ENCODE peak calls at places on chromosomes 3 and 15, in five cellular contexts. One of them, this sample, is unnamed.

GRCh38 chr15:43441316-43441715 is 51.6 kb downstream of the TP53BP1 start:
- DNase-seq in adrenal gland: no peak
- DNase-seq in uterus: no peak
- DNase-seq in dorsolateral prefrontal cortex: no peak
- DNase-seq in GM23248: peak; percentile 44
- DNase-seq in this sample: peak; percentile 23

GRCh38 chr3:46089237-46090011 is 62.1 kb upstream of the XCR1 start:
- DNase-seq in GM23248: peak; percentile 98
- DNase-seq in uterus: no peak
- DNase-seq in dorsolateral prefrontal cortex: no peak
- DNase-seq in adrenal gland: peak; percentile 85
- DNase-seq in this sample: peak; percentile 95

GRCh38 chr3:27195059-27195458 is 174.1 kb downstream of the NEK10 start:
- DNase-seq in adrenal gland: no peak
- DNase-seq in uterus: no peak
- DNase-seq in dorsolateral prefrontal cortex: no peak
- DNase-seq in GM23248: peak; percentile 13
- DNase-seq in this sample: peak; percentile 31

GRCh38 chr15:78987891-78988360 is 43.1 kb upstream of the CTSH start:
- DNase-seq in GM23248: peak; percentile 24
- DNase-seq in dorsolateral prefrontal cortex: no peak
- DNase-seq in adrenal gland: no peak
- DNase-seq in uterus: no peak
- DNase-seq in this sample: peak; percentile 27

GRCh38 chr3:179765396-179765795 is 112.6 kb downstream of the USP13 start:
- DNase-seq in dorsolateral prefrontal cortex: no peak
- DNase-seq in uterus: no peak
- DNase-seq in GM23248: peak; percentile 14
- DNase-seq in adrenal gland: no peak
- DNase-seq in this sample: no peak

GRCh38 chr3:103195201-103195600 is 760.4 kb downstream of the ZPLD1 start:
- DNase-seq in adrenal gland: no peak
- DNase-seq in uterus: no peak
- DNase-seq in GM23248: no peak
- DNase-seq in dorsolateral prefrontal cortex: no peak
- DNase-seq in this sample: no peak

GRCh38 chr15:63089260-63090043 is 32.2 kb upstream of the LACTB start:
- DNase-seq in dorsolateral prefrontal cortex: no peak
- DNase-seq in adrenal gland: no peak
- DNase-seq in GM23248: peak; percentile 96
- DNase-seq in uterus: peak; percentile 74
- DNase-seq in this sample: peak; percentile 47

GRCh38 chr3:195159819-195160175 is 111.2 kb downstream of the XXYLT1 start:
- DNase-seq in GM23248: peak; percentile 76
- DNase-seq in adrenal gland: no peak
- DNase-seq in uterus: no peak
- DNase-seq in dorsolateral prefrontal cortex: no peak
- DNase-seq in this sample: no peak

GRCh38 chr15:31317980-31318342 is 8.7 kb upstream of the KLF13 start:
- DNase-seq in dorsolateral prefrontal cortex: no peak
- DNase-seq in uterus: no peak
- DNase-seq in adrenal gland: no peak
- DNase-seq in GM23248: no peak
- DNase-seq in this sample: no peak

GRCh38 chr3:175199961-175200360 is 340.8 kb downstream of the NAALADL2 start:
- DNase-seq in uterus: no peak
- DNase-seq in GM23248: no peak
- DNase-seq in adrenal gland: no peak
- DNase-seq in dorsolateral prefrontal cortex: no peak
- DNase-seq in this sample: no peak

GRCh38 chr15:98734472-98735284 is 86.3 kb downstream of the IGF1R start:
- DNase-seq in uterus: no peak
- DNase-seq in GM23248: peak; percentile 63
- DNase-seq in adrenal gland: no peak
- DNase-seq in dorsolateral prefrontal cortex: no peak
- DNase-seq in this sample: peak; percentile 26

GRCh38 chr15:57565326-57565725 is 26.4 kb upstream of the MYZAP start:
- DNase-seq in GM23248: no peak
- DNase-seq in uterus: no peak
- DNase-seq in adrenal gland: no peak
- DNase-seq in dorsolateral prefrontal cortex: no peak
- DNase-seq in this sample: peak; percentile 58

GRCh38 chr15:46701347-46701746 is 1016.0 kb upstream of the SEMA6D start:
- DNase-seq in uterus: no peak
- DNase-seq in GM23248: no peak
- DNase-seq in adrenal gland: no peak
- DNase-seq in dorsolateral prefrontal cortex: no peak
- DNase-seq in this sample: no peak

GRCh38 chr15:92021765-92022164 is 168.3 kb downstream of the SLCO3A1 start:
- DNase-seq in GM23248: no peak
- DNase-seq in adrenal gland: no peak
- DNase-seq in uterus: no peak
- DNase-seq in dorsolateral prefrontal cortex: no peak
- DNase-seq in this sample: no peak

GRCh38 chr3:156492801-156493261 is 62.1 kb downstream of the SSR3 start:
- DNase-seq in uterus: no peak
- DNase-seq in adrenal gland: no peak
- DNase-seq in dorsolateral prefrontal cortex: no peak
- DNase-seq in GM23248: peak; percentile 39
- DNase-seq in this sample: no peak

GRCh38 chr3:58502832-58503231 is 10.9 kb downstream of the KCTD6 start:
- DNase-seq in dorsolateral prefrontal cortex: no peak
- DNase-seq in GM23248: no peak
- DNase-seq in uterus: no peak
- DNase-seq in adrenal gland: no peak
- DNase-seq in this sample: no peak

GRCh38 chr3:127942613-127943012 is 27.6 kb downstream of the KBTBD12 start:
- DNase-seq in adrenal gland: no peak
- DNase-seq in dorsolateral prefrontal cortex: no peak
- DNase-seq in uterus: no peak
- DNase-seq in GM23248: no peak
- DNase-seq in this sample: no peak

GRCh38 chr3:41103200-41103599 is 96.1 kb upstream of the CTNNB1 start:
- DNase-seq in uterus: no peak
- DNase-seq in GM23248: no peak
- DNase-seq in dorsolateral prefrontal cortex: no peak
- DNase-seq in adrenal gland: no peak
- DNase-seq in this sample: no peak

GRCh38 chr3:89957461-89957860 is 850.0 kb downstream of the EPHA3 start:
- DNase-seq in dorsolateral prefrontal cortex: no peak
- DNase-seq in uterus: no peak
- DNase-seq in adrenal gland: no peak
- DNase-seq in GM23248: no peak
- DNase-seq in this sample: no peak

GRCh38 chr15:95459288-95459687 is 871.2 kb upstream of the NR2F2 start:
- DNase-seq in dorsolateral prefrontal cortex: no peak
- DNase-seq in adrenal gland: no peak
- DNase-seq in uterus: no peak
- DNase-seq in GM23248: peak; percentile 33
- DNase-seq in this sample: peak; percentile 5

GRCh38 chr15:64883997-64884511 is 27.6 kb upstream of the ANKDD1A start:
- DNase-seq in dorsolateral prefrontal cortex: no peak
- DNase-seq in uterus: peak; percentile 61
- DNase-seq in GM23248: peak; percentile 94
- DNase-seq in adrenal gland: peak; percentile 95
- DNase-seq in this sample: peak; percentile 89

GRCh38 chr3:154616298-154616697 is 186.3 kb upstream of the GPR149 start:
- DNase-seq in dorsolateral prefrontal cortex: no peak
- DNase-seq in adrenal gland: no peak
- DNase-seq in GM23248: no peak
- DNase-seq in uterus: no peak
- DNase-seq in this sample: no peak

GRCh38 chr15:65318870-65319356 is 14.4 kb downstream of the RNU5B-1 start:
- DNase-seq in uterus: peak; percentile 85
- DNase-seq in adrenal gland: peak; percentile 77
- DNase-seq in dorsolateral prefrontal cortex: peak; percentile 80
- DNase-seq in GM23248: peak; percentile 85
- DNase-seq in this sample: peak; percentile 62

GRCh38 chr3:126125781-126126251 is 41.9 kb upstream of the SLC41A3 start:
- DNase-seq in dorsolateral prefrontal cortex: peak; percentile 12
- DNase-seq in adrenal gland: no peak
- DNase-seq in uterus: peak; percentile 5
- DNase-seq in GM23248: no peak
- DNase-seq in this sample: no peak

GRCh38 chr3:193572426-193572908 is 17.8 kb upstream of the ATP13A4 start:
- DNase-seq in uterus: peak; percentile 41
- DNase-seq in GM23248: peak; percentile 73
- DNase-seq in adrenal gland: peak; percentile 71
- DNase-seq in dorsolateral prefrontal cortex: no peak
- DNase-seq in this sample: peak; percentile 61

GRCh38 chr3:183185696-183186095 is 23.2 kb upstream of the LAMP3 start:
- DNase-seq in GM23248: peak; percentile 85
- DNase-seq in dorsolateral prefrontal cortex: no peak
- DNase-seq in uterus: no peak
- DNase-seq in adrenal gland: no peak
- DNase-seq in this sample: peak; percentile 52

GRCh38 chr15:51093865-51094605 is 671 bp downstream of the TNFAIP8L3 start:
- DNase-seq in dorsolateral prefrontal cortex: no peak
- DNase-seq in adrenal gland: no peak
- DNase-seq in GM23248: peak; percentile 61
- DNase-seq in uterus: peak; percentile 66
- DNase-seq in this sample: no peak
- H3K27me3 ChIP-seq in dorsolateral prefrontal cortex: no peaks in the 10 kb centered on the region
- H3K27me3 ChIP-seq in adrenal gland: peaks cover 31% of the 10 kb centered on the region
- H3K27me3 ChIP-seq in GM23248: no peaks in the 10 kb centered on the region
- H3K27me3 ChIP-seq in uterus: no peaks in the 10 kb centered on the region
- H3K27me3 ChIP-seq in this sample: peaks cover 11% of the 10 kb centered on the region

DNA sequence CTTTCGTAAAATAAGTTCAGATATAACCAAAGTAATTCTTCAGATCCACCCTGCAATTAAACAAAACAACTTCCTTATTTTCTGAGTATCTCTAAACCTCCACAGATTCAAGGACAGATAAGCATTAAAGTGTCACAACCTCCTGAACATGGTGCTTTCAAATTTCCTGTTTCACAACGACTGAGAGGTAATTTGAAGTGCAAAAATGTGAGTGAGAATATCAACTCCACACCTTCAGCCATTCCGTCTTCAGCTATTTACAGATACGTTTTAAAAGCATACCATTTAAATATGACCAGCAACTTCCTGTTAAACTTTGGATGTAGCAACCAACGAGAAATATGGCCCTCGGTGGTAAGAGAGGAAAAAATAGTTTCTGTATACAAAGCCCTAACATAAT is 32.1 kb upstream of the PCSK6 start:
- DNase-seq in dorsolateral prefrontal cortex: no peak
- DNase-seq in GM23248: no peak
- DNase-seq in uterus: no peak
- DNase-seq in adrenal gland: no peak
- DNase-seq in this sample: no peak
- H3K27me3 ChIP-seq in dorsolateral prefrontal cortex: no peaks in the 10 kb centered on the region
- H3K27me3 ChIP-seq in GM23248: peaks cover 12% of the 10 kb centered on the region
- H3K27me3 ChIP-seq in uterus: no peaks in the 10 kb centered on the region
- H3K27me3 ChIP-seq in adrenal gland: no peaks in the 10 kb centered on the region
- H3K27me3 ChIP-seq in this sample: peaks cover 1% of the 10 kb centered on the region

GRCh38 chr3:150223090-150223489 is 185.0 kb upstream of the TSC22D2 start:
- DNase-seq in adrenal gland: no peak
- DNase-seq in uterus: no peak
- DNase-seq in dorsolateral prefrontal cortex: no peak
- DNase-seq in GM23248: no peak
- DNase-seq in this sample: peak; percentile 13

GRCh38 chr3:150222190-150222548 is 185.9 kb upstream of the TSC22D2 start:
- DNase-seq in GM23248: no peak
- DNase-seq in dorsolateral prefrontal cortex: no peak
- DNase-seq in adrenal gland: no peak
- DNase-seq in uterus: no peak
- DNase-seq in this sample: no peak

GRCh38 chr3:150223568-150223967 is 184.5 kb upstream of the TSC22D2 start:
- DNase-seq in uterus: no peak
- DNase-seq in GM23248: no peak
- DNase-seq in dorsolateral prefrontal cortex: no peak
- DNase-seq in adrenal gland: no peak
- DNase-seq in this sample: no peak

GRCh38 chr3:150220791-150221190 is 187.3 kb upstream of the TSC22D2 start:
- DNase-seq in adrenal gland: no peak
- DNase-seq in uterus: no peak
- DNase-seq in GM23248: peak; percentile 35
- DNase-seq in dorsolateral prefrontal cortex: no peak
- DNase-seq in this sample: no peak

DNA sequence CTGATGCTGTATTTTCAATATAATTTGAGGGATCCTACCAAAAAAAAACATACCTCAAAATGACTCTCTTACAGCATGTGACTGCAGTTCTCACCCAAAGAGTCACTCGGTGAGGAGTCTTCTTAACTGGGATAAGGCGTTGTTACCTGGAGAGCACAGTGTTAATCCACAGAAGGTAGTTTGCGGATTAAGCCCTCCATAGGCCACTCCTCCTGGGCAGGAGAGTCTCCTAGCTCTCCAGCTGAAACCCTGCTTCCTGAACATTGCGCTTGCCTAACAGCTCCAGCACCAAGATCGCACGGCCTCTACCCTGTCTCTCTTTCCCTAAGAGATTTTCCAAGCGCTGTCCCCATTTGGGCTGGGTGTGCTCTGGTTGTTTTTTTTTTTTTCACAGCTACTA is 185.5 kb upstream of the TSC22D2 start:
- DNase-seq in uterus: no peak
- DNase-seq in GM23248: no peak
- DNase-seq in dorsolateral prefrontal cortex: no peak
- DNase-seq in adrenal gland: no peak
- DNase-seq in this sample: no peak
- H3K27me3 ChIP-seq in uterus: no peaks in the 10 kb centered on the region
- H3K27me3 ChIP-seq in GM23248: no peaks in the 10 kb centered on the region
- H3K27me3 ChIP-seq in dorsolateral prefrontal cortex: no peaks in the 10 kb centered on the region
- H3K27me3 ChIP-seq in adrenal gland: no peaks in the 10 kb centered on the region
- H3K27me3 ChIP-seq in this sample: no peaks in the 10 kb centered on the region

DNA sequence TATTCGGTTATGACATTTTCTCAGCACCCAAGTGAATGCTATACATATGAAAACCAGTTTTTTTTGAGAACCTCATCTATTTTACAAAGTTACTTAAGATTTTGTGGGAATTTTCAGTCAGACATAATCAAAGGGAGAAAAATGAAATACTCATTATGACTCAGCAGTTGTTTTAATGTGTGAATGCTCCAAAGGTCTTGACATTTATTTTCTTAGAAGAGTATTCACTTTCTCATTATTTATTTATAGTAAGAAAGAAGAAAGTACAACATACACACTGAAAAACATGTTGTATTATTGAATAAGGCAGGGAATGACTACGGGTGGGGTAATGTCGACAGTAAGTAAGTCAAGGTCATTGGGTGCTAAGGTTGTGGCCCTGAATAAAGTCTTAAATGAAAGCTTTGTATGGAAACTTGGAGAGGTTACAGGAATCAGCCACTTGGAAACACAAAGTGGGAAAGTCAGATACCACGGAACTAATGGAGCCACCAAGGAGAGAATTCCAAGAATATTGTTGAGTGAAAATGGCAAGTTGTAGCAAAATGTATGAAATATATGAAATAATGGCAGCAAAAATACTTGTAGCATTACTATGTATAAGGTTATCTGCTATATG is 844.5 kb downstream of the TBL1XR1 start:
- DNase-seq in GM23248: peak; percentile 58
- DNase-seq in adrenal gland: no peak
- DNase-seq in dorsolateral prefrontal cortex: no peak
- DNase-seq in uterus: no peak
- DNase-seq in this sample: peak; percentile 17
- H3K27me3 ChIP-seq in GM23248: no peaks in the 10 kb centered on the region
- H3K27me3 ChIP-seq in adrenal gland: no peaks in the 10 kb centered on the region
- H3K27me3 ChIP-seq in dorsolateral prefrontal cortex: no peaks in the 10 kb centered on the region
- H3K27me3 ChIP-seq in uterus: no peaks in the 10 kb centered on the region
- H3K27me3 ChIP-seq in this sample: no peaks in the 10 kb centered on the region

GRCh38 chr3:35064761-35065160 is 574.6 kb upstream of the ARPP21 start:
- DNase-seq in adrenal gland: no peak
- DNase-seq in dorsolateral prefrontal cortex: no peak
- DNase-seq in GM23248: no peak
- DNase-seq in uterus: no peak
- DNase-seq in this sample: no peak
- H3K27me3 ChIP-seq in adrenal gland: no peaks in the 10 kb centered on the region
- H3K27me3 ChIP-seq in dorsolateral prefrontal cortex: no peaks in the 10 kb centered on the region
- H3K27me3 ChIP-seq in GM23248: no peaks in the 10 kb centered on the region
- H3K27me3 ChIP-seq in uterus: no peaks in the 10 kb centered on the region
- H3K27me3 ChIP-seq in this sample: no peaks in the 10 kb centered on the region